ENCODE peak calls at places on chromosome 16, in five cellular contexts. A is spleen, L is adrenal gland, Z is IMR-90, U is transverse colon. S is an unnamed sample.

GRCh38 chr16:56833243-56833970 is 31.6 kb upstream of the SLC12A3 start:
- DNase-seq in A (no peak), L (no peak), Z (no peak), U (no peak), S (no peak)

GRCh38 chr16:11596572-11597226 is 10.0 kb upstream of the LITAF start:
- DNase-seq in A (peak; percentile 42), L (no peak), Z (no peak), U (no peak), S (no peak)

GRCh38 chr16:49382916-49383315 is 9.3 kb downstream of the C16orf78 start:
- DNase-seq in A (no peak), L (peak; percentile 21), Z (no peak), U (peak; percentile 21), S (no peak)

GRCh38 chr16:11597268-11597690 is 10.6 kb upstream of the LITAF start:
- DNase-seq in A (peak; percentile 72), L (peak; percentile 67), Z (no peak), U (no peak), S (no peak)

GRCh38 chr16:19073344-19073743 is 5.9 kb downstream of the COQ7 start:
- DNase-seq in A (no peak), L (peak; percentile 30), Z (no peak), U (no peak), S (no peak)

GRCh38 chr16:21708533-21709115 is 44.9 kb downstream of the OTOA start:
- DNase-seq in A (peak; percentile 78), L (peak; percentile 94), Z (peak; percentile 57), U (peak; percentile 85), S (peak; percentile 56)

GRCh38 chr16:57003439-57004386 is 14.4 kb downstream of the NLRC5 start:
- DNase-seq in A (peak; percentile 81), L (no peak), Z (no peak), U (no peak), S (peak; percentile 46)

GRCh38 chr16:67857547-67858233 is 10.2 kb upstream of the CENPT start:
- DNase-seq in A (no peak), L (peak; percentile 91), Z (peak; percentile 92), U (peak; percentile 75), S (peak; percentile 67)

GRCh38 chr16:74169687-74170522 is 126.7 kb upstream of the PSMD7 start:
- DNase-seq in A (no peak), L (no peak), Z (peak; percentile 79), U (no peak), S (no peak)

GRCh38 chr16:11032000-11032921 is 87.9 kb downstream of the CLEC16A start:
- DNase-seq in A (no peak), L (no peak), Z (no peak), U (no peak), S (no peak)

GRCh38 chr16:16143941-16144340 is 79.4 kb downstream of the ABCC6 start:
- DNase-seq in A (no peak), L (no peak), Z (no peak), U (no peak), S (no peak)

GRCh38 chr16:66521951-66522771 is 27.8 kb downstream of the TK2 start:
- DNase-seq in A (peak; percentile 93), L (no peak), Z (peak; percentile 76), U (peak; percentile 84), S (peak; percentile 78)

GRCh38 chr16:11242658-11243057 is 13.3 kb downstream of the SOCS1 start:
- DNase-seq in A (no peak), L (no peak), Z (no peak), U (no peak), S (no peak)

GRCh38 chr16:11208916-11209665 is 46.9 kb downstream of the SOCS1 start:
- DNase-seq in A (no peak), L (no peak), Z (no peak), U (no peak), S (no peak)

GRCh38 chr16:67729636-67730248 is 10.6 kb upstream of the GFOD2 start:
- DNase-seq in A (peak; percentile 36), L (no peak), Z (no peak), U (no peak), S (no peak)

GRCh38 chr16:58481931-58482330 is 18.0 kb upstream of the NDRG4 start:
- DNase-seq in A (peak; percentile 29), L (no peak), Z (no peak), U (no peak), S (no peak)

GRCh38 chr16:48326937-48327336 is 58.3 kb downstream of the SIAH1 start:
- DNase-seq in A (no peak), L (no peak), Z (no peak), U (no peak), S (no peak)

GRCh38 chr16:89892055-89892630 is 18.8 kb downstream of the TCF25 start:
- DNase-seq in A (no peak), L (no peak), Z (no peak), U (no peak), S (no peak)

GRCh38 chr16:81524382-81524781 is 79.8 kb downstream of the CMIP start:
- DNase-seq in A (peak; percentile 70), L (no peak), Z (no peak), U (no peak), S (no peak)

GRCh38 chr16:70437017-70437581 is 1.8 kb downstream of the ST3GAL2 start:
- DNase-seq in A (no peak), L (no peak), Z (peak; percentile 94), U (no peak), S (no peak)

GRCh38 chr16:14418795-14419225 is 211.2 kb downstream of the PARN start:
- DNase-seq in A (no peak), L (no peak), Z (no peak), U (no peak), S (peak; percentile 23)

GRCh38 chr16:11495066-11495407 is 91.7 kb downstream of the LITAF start:
- DNase-seq in A (no peak), L (no peak), Z (no peak), U (no peak), S (no peak)

GRCh38 chr16:17287401-17287800 is 183.4 kb downstream of the XYLT1 start:
- DNase-seq in A (no peak), L (no peak), Z (no peak), U (no peak), S (no peak)

GRCh38 chr16:51035110-51035498 is 116.0 kb downstream of the SALL1 start:
- DNase-seq in A (no peak), L (no peak), Z (no peak), U (no peak), S (no peak)

GRCh38 chr16:77723108-77723514 is 797 bp downstream of the NUDT7 start:
- DNase-seq in A (no peak), L (peak; percentile 74), Z (peak; percentile 72), U (peak; percentile 21), S (peak; percentile 42)

GRCh38 chr16:69404275-69404805 is 18.5 kb upstream of the TERF2 start:
- DNase-seq in A (no peak), L (peak; percentile 79), Z (peak; percentile 40), U (peak; percentile 51), S (peak; percentile 45)
- H3K4me1 ChIP-seq in A (peaks cover 24% of the 10 kb centered on the region), L (peaks cover 34% of the 10 kb centered on the region), Z (peaks cover 8% of the 10 kb centered on the region), U (peaks cover 42% of the 10 kb centered on the region), S (peaks cover 32% of the 10 kb centered on the region)

GRCh38 chr16:54286330-54287017 is at the start of gene IRX3:
- DNase-seq in A (no peak), L (peak; percentile 85), Z (peak; percentile 4), U (peak; percentile 13), S (peak; percentile 90)
- TF ChIP-seq POLR2A in A (no peak), L (peak; percentile 46), Z (no peak), U (no peak), S (peak; percentile 59)

GRCh38 chr16:69428652-69429051 is 4.2 kb downstream of the CYB5B start:
- DNase-seq in A (no peak), L (no peak), Z (no peak), U (no peak), S (no peak)

GRCh38 chr16:69424935-69425784 is 741 bp downstream of the CYB5B start:
- DNase-seq in A (no peak), L (no peak), Z (no peak), U (no peak), S (no peak)

GRCh38 chr16:69419956-69420355 is 4.5 kb upstream of the CYB5B start:
- DNase-seq in A (no peak), L (no peak), Z (no peak), U (no peak), S (no peak)

GRCh38 chr16:69424053-69424934 is at the start of gene CYB5B:
- DNase-seq in A (peak; percentile 95), L (peak; percentile 99), Z (peak; percentile 99), U (peak; percentile 96), S (peak; percentile 96)

DNA sequence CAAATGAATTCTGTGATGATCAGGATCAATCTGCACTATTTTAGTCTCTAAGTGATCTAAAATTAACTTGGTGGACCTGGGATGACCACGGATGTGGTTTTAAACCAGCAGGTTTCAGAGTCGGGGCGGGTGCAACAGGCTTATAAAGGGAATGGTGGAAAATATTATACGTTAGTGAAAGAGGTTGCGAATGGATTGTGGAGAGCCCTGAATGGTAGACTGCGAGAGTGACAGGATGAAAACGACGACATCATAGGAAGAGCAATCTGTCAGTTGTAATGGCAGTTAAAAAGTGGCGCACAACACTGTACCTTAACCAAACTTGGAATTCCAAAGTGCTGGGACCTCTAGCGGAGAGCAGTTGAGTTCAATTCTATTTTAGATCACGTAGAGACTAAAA is 1.2 kb upstream of the CYB5B start:
- DNase-seq in A (no peak), L (no peak), Z (no peak), U (no peak), S (no peak)
- TF ChIP-seq CTCF in A (no peak), L (no peak), Z (no peak), U (no peak), S (no peak)

GRCh38 chr16:4190934-4191333 is 50.9 kb downstream of the SRL start:
- DNase-seq in A (no peak), L (no peak), Z (no peak), U (no peak), S (no peak)
- H3K4me1 ChIP-seq in A (peaks cover 6% of the 10 kb centered on the region), L (no peaks in the 10 kb centered on the region), Z (no peaks in the 10 kb centered on the region), U (no peaks in the 10 kb centered on the region), S (peaks cover 23% of the 10 kb centered on the region)

DNA sequence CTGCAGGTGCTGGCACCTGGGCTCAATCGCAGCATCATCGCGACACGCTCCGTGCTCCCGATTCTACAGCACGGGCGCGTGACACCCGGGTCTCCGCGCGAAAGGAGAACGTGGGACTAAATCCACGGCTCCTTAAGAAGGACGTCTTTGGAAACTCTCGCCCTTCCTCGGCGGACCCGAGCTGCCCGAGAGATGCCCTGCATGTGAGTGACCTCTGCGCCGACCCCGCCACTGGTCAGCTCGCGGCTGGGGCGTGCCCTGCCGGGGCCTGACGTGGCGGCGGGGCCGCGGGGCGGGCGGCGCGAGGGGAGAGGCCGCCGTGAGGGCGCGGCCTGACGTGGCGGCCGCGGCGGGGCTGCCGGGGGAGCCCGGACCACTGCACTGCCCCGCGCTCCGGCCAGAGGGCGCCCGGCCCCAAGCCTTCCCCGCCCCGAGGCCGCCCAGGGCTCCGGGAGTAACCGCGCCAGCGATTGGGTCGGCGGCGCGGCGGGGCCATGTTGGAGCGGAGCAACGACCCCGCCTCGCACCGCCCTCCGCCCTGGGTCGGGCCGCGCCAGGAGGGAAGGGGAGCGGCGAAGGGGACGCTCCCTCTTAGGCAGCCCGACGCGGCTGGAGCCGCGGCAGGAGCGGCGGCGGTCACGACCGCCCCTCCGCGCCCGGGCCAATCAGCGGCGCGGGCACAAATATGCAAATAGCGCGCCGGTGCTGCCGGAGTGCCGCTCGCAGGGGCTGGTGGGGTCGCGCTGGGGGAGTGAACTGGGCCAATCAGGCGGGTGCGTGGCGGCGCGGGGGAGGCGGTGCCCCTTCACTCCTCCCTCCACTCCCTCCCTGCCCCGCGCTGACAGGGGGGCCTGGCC is 75.6 kb downstream of the CHD9 start:
- DNase-seq in A (peak; percentile 99), L (peak; percentile 98), Z (peak; percentile 92), U (peak; percentile 97), S (peak; percentile 98)
- TF ChIP-seq POLR2A in A (no peak), L (peak; percentile 71), Z (peak; percentile 38), U (peak; percentile 59), S (peak; percentile 70)